ENCODE peak calls at places on chromosomes 16 and 17, in eight cellular contexts. One of them, this sample, is unnamed.
A peak's percentile ranks its signal among the peaks of the same experiment; 100 is the strongest.

GRCh38 chr17:38861399-38861843 is 7.9 kb upstream of the RPL23 start:
- DNase-seq in astrocyte: no peak
- DNase-seq in heart right ventricle: no peak
- DNase-seq in thoracic aorta: no peak
- DNase-seq in sigmoid colon: no peak
- DNase-seq in PC-3: no peak
- DNase-seq in colonic mucosa: no peak
- DNase-seq in heart left ventricle: no peak
- DNase-seq in this sample: peak; percentile 33

GRCh38 chr17:49269356-49269755 is 38.8 kb upstream of the PHOSPHO1 start:
- DNase-seq in astrocyte: no peak
- DNase-seq in sigmoid colon: no peak
- DNase-seq in colonic mucosa: no peak
- DNase-seq in heart left ventricle: no peak
- DNase-seq in thoracic aorta: no peak
- DNase-seq in PC-3: no peak
- DNase-seq in heart right ventricle: no peak
- DNase-seq in this sample: no peak

GRCh38 chr16:4839942-4840341 is 7.1 kb downstream of the GLYR1 start:
- DNase-seq in sigmoid colon: no peak
- DNase-seq in thoracic aorta: no peak
- DNase-seq in colonic mucosa: no peak
- DNase-seq in heart left ventricle: no peak
- DNase-seq in heart right ventricle: no peak
- DNase-seq in astrocyte: no peak
- DNase-seq in PC-3: no peak
- DNase-seq in this sample: peak; percentile 20

GRCh38 chr17:57916925-57917858 is 38.0 kb downstream of the CUEDC1 start:
- DNase-seq in astrocyte: no peak
- DNase-seq in sigmoid colon: no peak
- DNase-seq in PC-3: peak; percentile 39
- DNase-seq in colonic mucosa: no peak
- DNase-seq in heart left ventricle: no peak
- DNase-seq in thoracic aorta: no peak
- DNase-seq in heart right ventricle: peak; percentile 51
- DNase-seq in this sample: no peak

GRCh38 chr16:4962716-4963115 is 4.6 kb downstream of the SEC14L5 start:
- DNase-seq in astrocyte: no peak
- DNase-seq in heart right ventricle: no peak
- DNase-seq in heart left ventricle: no peak
- DNase-seq in sigmoid colon: no peak
- DNase-seq in PC-3: no peak
- DNase-seq in colonic mucosa: no peak
- DNase-seq in thoracic aorta: no peak
- DNase-seq in this sample: no peak

GRCh38 chr17:39828443-39828842 is 35.7 kb downstream of the IKZF3 start:
- DNase-seq in heart right ventricle: no peak
- DNase-seq in PC-3: no peak
- DNase-seq in heart left ventricle: no peak
- DNase-seq in colonic mucosa: no peak
- DNase-seq in thoracic aorta: no peak
- DNase-seq in sigmoid colon: no peak
- DNase-seq in astrocyte: no peak
- DNase-seq in this sample: peak; percentile 49

GRCh38 chr17:14016858-14017257 is 52.4 kb upstream of the COX10 start:
- DNase-seq in heart right ventricle: no peak
- DNase-seq in heart left ventricle: no peak
- DNase-seq in astrocyte: no peak
- DNase-seq in sigmoid colon: no peak
- DNase-seq in colonic mucosa: no peak
- DNase-seq in thoracic aorta: no peak
- DNase-seq in PC-3: no peak
- DNase-seq in this sample: no peak

GRCh38 chr16:86590501-86591144 is 12.3 kb downstream of the FOXL1 start:
- DNase-seq in heart right ventricle: no peak
- DNase-seq in astrocyte: peak; percentile 98
- DNase-seq in heart left ventricle: no peak
- DNase-seq in sigmoid colon: no peak
- DNase-seq in PC-3: peak; percentile 89
- DNase-seq in colonic mucosa: no peak
- DNase-seq in thoracic aorta: no peak
- DNase-seq in this sample: peak; percentile 97

GRCh38 chr17:6496636-6497441 is 52.6 kb downstream of the PIMREG start:
- DNase-seq in thoracic aorta: no peak
- DNase-seq in PC-3: no peak
- DNase-seq in sigmoid colon: peak; percentile 55
- DNase-seq in heart right ventricle: no peak
- DNase-seq in colonic mucosa: no peak
- DNase-seq in heart left ventricle: no peak
- DNase-seq in astrocyte: no peak
- DNase-seq in this sample: no peak

GRCh38 chr16:89157778-89158177 is 13.8 kb upstream of the CDH15 start:
- DNase-seq in heart right ventricle: no peak
- DNase-seq in thoracic aorta: no peak
- DNase-seq in sigmoid colon: no peak
- DNase-seq in colonic mucosa: no peak
- DNase-seq in astrocyte: no peak
- DNase-seq in heart left ventricle: no peak
- DNase-seq in PC-3: no peak
- DNase-seq in this sample: no peak

GRCh38 chr17:80785477-80786178 is 206.0 kb upstream of the CHMP6 start:
- DNase-seq in astrocyte: no peak
- DNase-seq in thoracic aorta: no peak
- DNase-seq in PC-3: no peak
- DNase-seq in heart left ventricle: no peak
- DNase-seq in sigmoid colon: peak; percentile 36
- DNase-seq in colonic mucosa: no peak
- DNase-seq in heart right ventricle: no peak
- DNase-seq in this sample: no peak

GRCh38 chr17:40866838-40867237 is at the start of gene KRT12:
- DNase-seq in colonic mucosa: no peak
- DNase-seq in astrocyte: no peak
- DNase-seq in heart right ventricle: no peak
- DNase-seq in sigmoid colon: no peak
- DNase-seq in heart left ventricle: no peak
- DNase-seq in PC-3: no peak
- DNase-seq in thoracic aorta: no peak
- DNase-seq in this sample: no peak

GRCh38 chr17:40859536-40859935 is 7.5 kb downstream of the KRT12 start:
- DNase-seq in heart left ventricle: no peak
- DNase-seq in thoracic aorta: no peak
- DNase-seq in PC-3: no peak
- DNase-seq in astrocyte: no peak
- DNase-seq in sigmoid colon: no peak
- DNase-seq in colonic mucosa: peak; percentile 35
- DNase-seq in heart right ventricle: no peak
- DNase-seq in this sample: no peak

GRCh38 chr17:40857535-40857934 is 9.5 kb downstream of the KRT12 start:
- DNase-seq in heart right ventricle: no peak
- DNase-seq in astrocyte: peak; percentile 5
- DNase-seq in sigmoid colon: no peak
- DNase-seq in thoracic aorta: no peak
- DNase-seq in PC-3: no peak
- DNase-seq in heart left ventricle: no peak
- DNase-seq in colonic mucosa: no peak
- DNase-seq in this sample: no peak

GRCh38 chr17:40864661-40865380 is 2.2 kb downstream of the KRT12 start:
- DNase-seq in sigmoid colon: no peak
- DNase-seq in astrocyte: no peak
- DNase-seq in heart right ventricle: no peak
- DNase-seq in colonic mucosa: no peak
- DNase-seq in PC-3: no peak
- DNase-seq in thoracic aorta: no peak
- DNase-seq in heart left ventricle: no peak
- DNase-seq in this sample: no peak

DNA sequence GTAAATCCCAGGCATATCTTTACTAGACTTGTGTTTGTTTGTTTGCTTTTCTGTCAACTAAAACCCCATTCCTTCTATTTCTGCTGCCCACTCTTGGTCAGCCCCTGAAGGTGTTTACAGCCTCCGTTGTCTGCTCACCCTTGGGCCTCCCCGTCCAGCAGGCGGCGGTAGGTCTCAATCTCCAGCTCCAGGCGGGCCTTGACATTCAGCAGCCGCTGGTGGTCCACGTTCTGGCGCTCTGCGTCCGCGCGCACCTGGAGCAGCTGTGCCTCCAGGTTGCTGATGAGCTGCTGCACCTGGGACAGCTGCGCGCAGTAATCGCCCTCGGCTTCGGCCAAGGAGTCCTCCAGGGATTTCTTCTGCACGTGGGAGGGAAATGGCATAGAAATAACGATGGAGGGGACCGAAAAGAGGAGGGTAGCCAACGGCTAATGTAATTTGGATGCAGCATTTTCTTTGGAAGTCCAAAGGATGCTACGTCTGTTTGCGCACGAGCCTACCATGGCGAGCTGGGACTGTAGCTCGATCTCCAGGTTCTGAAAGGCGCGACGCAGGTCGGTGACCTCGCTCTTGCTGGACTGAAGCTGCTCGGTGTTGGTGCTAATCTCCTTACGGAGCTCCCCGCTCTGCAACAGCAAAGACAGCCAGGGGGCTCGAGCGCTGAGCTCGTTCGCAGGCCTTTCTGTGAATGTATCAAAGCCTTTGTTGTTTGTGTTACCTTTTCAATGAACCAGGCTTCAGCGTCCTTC is 3.9 kb downstream of the KRT12 start:
- DNase-seq in colonic mucosa: no peak
- DNase-seq in thoracic aorta: no peak
- DNase-seq in sigmoid colon: no peak
- DNase-seq in astrocyte: no peak
- DNase-seq in heart left ventricle: no peak
- DNase-seq in PC-3: no peak
- DNase-seq in heart right ventricle: peak; percentile 12
- DNase-seq in this sample: no peak
- TF ChIP-seq CTCF in colonic mucosa: no peak
- TF ChIP-seq CTCF in thoracic aorta: no peak
- TF ChIP-seq CTCF in sigmoid colon: no peak
- TF ChIP-seq CTCF in astrocyte: peak; percentile 41
- TF ChIP-seq CTCF in heart left ventricle: no peak
- TF ChIP-seq CTCF in PC-3: no peak
- TF ChIP-seq CTCF in heart right ventricle: peak; percentile 5
- TF ChIP-seq CTCF in this sample: peak; percentile 46

GRCh38 chr16:87842209-87842869 is 27.0 kb downstream of the SLC7A5 start:
- DNase-seq in PC-3: no peak
- DNase-seq in heart left ventricle: no peak
- DNase-seq in thoracic aorta: no peak
- DNase-seq in astrocyte: no peak
- DNase-seq in heart right ventricle: no peak
- DNase-seq in colonic mucosa: no peak
- DNase-seq in sigmoid colon: peak; percentile 65
- DNase-seq in this sample: no peak

GRCh38 chr16:87840462-87840978 is 28.8 kb downstream of the SLC7A5 start:
- DNase-seq in heart right ventricle: no peak
- DNase-seq in colonic mucosa: no peak
- DNase-seq in thoracic aorta: no peak
- DNase-seq in heart left ventricle: no peak
- DNase-seq in PC-3: no peak
- DNase-seq in sigmoid colon: no peak
- DNase-seq in astrocyte: no peak
- DNase-seq in this sample: no peak

GRCh38 chr16:87839542-87840461 is 29.5 kb downstream of the SLC7A5 start:
- DNase-seq in astrocyte: no peak
- DNase-seq in thoracic aorta: no peak
- DNase-seq in colonic mucosa: no peak
- DNase-seq in PC-3: no peak
- DNase-seq in sigmoid colon: no peak
- DNase-seq in heart right ventricle: no peak
- DNase-seq in heart left ventricle: no peak
- DNase-seq in this sample: no peak

GRCh38 chr16:87843678-87844373 is 25.5 kb downstream of the SLC7A5 start:
- DNase-seq in heart left ventricle: no peak
- DNase-seq in astrocyte: no peak
- DNase-seq in sigmoid colon: peak; percentile 59
- DNase-seq in colonic mucosa: no peak
- DNase-seq in thoracic aorta: no peak
- DNase-seq in PC-3: no peak
- DNase-seq in heart right ventricle: no peak
- DNase-seq in this sample: no peak

GRCh38 chr16:87841608-87842208 is 27.6 kb downstream of the SLC7A5 start:
- DNase-seq in colonic mucosa: no peak
- DNase-seq in sigmoid colon: no peak
- DNase-seq in PC-3: no peak
- DNase-seq in heart left ventricle: no peak
- DNase-seq in thoracic aorta: no peak
- DNase-seq in astrocyte: no peak
- DNase-seq in heart right ventricle: no peak
- DNase-seq in this sample: no peak
- H3K36me3 ChIP-seq in colonic mucosa: no peaks in the 10 kb centered on the region
- H3K36me3 ChIP-seq in sigmoid colon: no peaks in the 10 kb centered on the region
- H3K36me3 ChIP-seq in PC-3: peaks cover 28% of the 10 kb centered on the region
- H3K36me3 ChIP-seq in heart left ventricle: no peaks in the 10 kb centered on the region
- H3K36me3 ChIP-seq in thoracic aorta: no peaks in the 10 kb centered on the region
- H3K36me3 ChIP-seq in astrocyte: peaks cover 24% of the 10 kb centered on the region
- H3K36me3 ChIP-seq in heart right ventricle: no peaks in the 10 kb centered on the region
- H3K36me3 ChIP-seq in this sample: peaks cover 86% of the 10 kb centered on the region

GRCh38 chr17:78677303-78678219 is 100.4 kb upstream of the DNAH17 start:
- DNase-seq in heart right ventricle: no peak
- DNase-seq in PC-3: peak; percentile 61
- DNase-seq in sigmoid colon: no peak
- DNase-seq in heart left ventricle: no peak
- DNase-seq in thoracic aorta: no peak
- DNase-seq in colonic mucosa: no peak
- DNase-seq in astrocyte: no peak
- DNase-seq in this sample: no peak
- TF ChIP-seq CTCF in heart right ventricle: no peak
- TF ChIP-seq CTCF in PC-3: peak; percentile 35
- TF ChIP-seq CTCF in sigmoid colon: no peak
- TF ChIP-seq CTCF in heart left ventricle: no peak
- TF ChIP-seq CTCF in thoracic aorta: no peak
- TF ChIP-seq CTCF in colonic mucosa: no peak
- TF ChIP-seq CTCF in astrocyte: no peak
- TF ChIP-seq CTCF in this sample: no peak

GRCh38 chr16:84096447-84097005 is 20.2 kb downstream of the MBTPS1 start:
- DNase-seq in heart left ventricle: no peak
- DNase-seq in colonic mucosa: peak; percentile 57
- DNase-seq in astrocyte: no peak
- DNase-seq in sigmoid colon: no peak
- DNase-seq in thoracic aorta: no peak
- DNase-seq in heart right ventricle: no peak
- DNase-seq in PC-3: peak; percentile 75
- DNase-seq in this sample: no peak

GRCh38 chr16:84093120-84093878 is 23.4 kb downstream of the MBTPS1 start:
- DNase-seq in sigmoid colon: no peak
- DNase-seq in thoracic aorta: no peak
- DNase-seq in colonic mucosa: peak; percentile 49
- DNase-seq in heart left ventricle: no peak
- DNase-seq in PC-3: no peak
- DNase-seq in astrocyte: no peak
- DNase-seq in heart right ventricle: no peak
- DNase-seq in this sample: no peak

GRCh38 chr16:84098939-84099338 is 17.8 kb downstream of the MBTPS1 start:
- DNase-seq in thoracic aorta: no peak
- DNase-seq in sigmoid colon: no peak
- DNase-seq in colonic mucosa: no peak
- DNase-seq in PC-3: no peak
- DNase-seq in astrocyte: peak; percentile 36
- DNase-seq in heart left ventricle: no peak
- DNase-seq in heart right ventricle: no peak
- DNase-seq in this sample: no peak

GRCh38 chr16:84093879-84094270 is 22.9 kb downstream of the MBTPS1 start:
- DNase-seq in astrocyte: no peak
- DNase-seq in heart left ventricle: no peak
- DNase-seq in sigmoid colon: no peak
- DNase-seq in colonic mucosa: no peak
- DNase-seq in heart right ventricle: no peak
- DNase-seq in thoracic aorta: no peak
- DNase-seq in PC-3: no peak
- DNase-seq in this sample: no peak

GRCh38 chr16:84095466-84095865 is 21.3 kb downstream of the MBTPS1 start:
- DNase-seq in PC-3: no peak
- DNase-seq in colonic mucosa: peak; percentile 28
- DNase-seq in thoracic aorta: no peak
- DNase-seq in sigmoid colon: no peak
- DNase-seq in heart left ventricle: no peak
- DNase-seq in heart right ventricle: no peak
- DNase-seq in astrocyte: no peak
- DNase-seq in this sample: no peak
- H3K36me3 ChIP-seq in PC-3: peaks cover 12% of the 10 kb centered on the region
- H3K36me3 ChIP-seq in colonic mucosa: peaks cover 20% of the 10 kb centered on the region
- H3K36me3 ChIP-seq in thoracic aorta: peaks cover 52% of the 10 kb centered on the region
- H3K36me3 ChIP-seq in sigmoid colon: peaks cover 30% of the 10 kb centered on the region
- H3K36me3 ChIP-seq in heart left ventricle: no peaks in the 10 kb centered on the region
- H3K36me3 ChIP-seq in heart right ventricle: peaks cover 6% of the 10 kb centered on the region
- H3K36me3 ChIP-seq in astrocyte: peaks cover 41% of the 10 kb centered on the region
- H3K36me3 ChIP-seq in this sample: peaks cover 21% of the 10 kb centered on the region